ENCODE peak calls at places on chromosomes 16 and 17, in nine cellular contexts. B is kidney, X is cardiac muscle cell, C is omental fat pad, D is neural crest cell, N is cardiac fibroblast, R is AG09319, O is upper lobe of left lung, Y is ascending aorta. E is an unnamed sample.
A peak's percentile ranks its signal among the peaks of the same experiment; 100 is the strongest.

GRCh38 chr17:29642171-29642611 is 19.5 kb upstream of the CORO6 start:
- DNase-seq in C (no peak), D (no peak), B (no peak), Y (no peak), O (no peak), X (no peak), N (no peak), R (no peak), E (no peak)

GRCh38 chr17:27564463-27564862 is 66.5 kb upstream of the LGALS9 start:
- DNase-seq in R (no peak), O (no peak), X (no peak), D (no peak), C (no peak), Y (no peak), N (no peak), B (peak; percentile 11), E (no peak)

GRCh38 chr17:47789611-47790520 is 31.7 kb downstream of the OSBPL7 start:
- DNase-seq in X (peak; percentile 75), C (no peak), Y (no peak), D (peak; percentile 55), N (peak; percentile 54), B (peak; percentile 86), O (peak; percentile 92), R (no peak), E (peak; percentile 69)

GRCh38 chr16:3454093-3454492 is 10.6 kb downstream of the NAA60 start:
- DNase-seq in C (no peak), X (no peak), O (no peak), N (no peak), Y (no peak), R (no peak), B (no peak), D (no peak), E (no peak)

GRCh38 chr16:81633680-81634379 is 145.3 kb upstream of the PLCG2 start:
- DNase-seq in R (no peak), O (no peak), C (no peak), N (no peak), Y (no peak), B (no peak), D (no peak), X (no peak), E (no peak)

GRCh38 chr16:28061702-28062101 is 1.8 kb downstream of the GSG1L start:
- DNase-seq in N (no peak), O (no peak), D (no peak), Y (no peak), X (no peak), C (no peak), R (no peak), B (no peak), E (no peak)

GRCh38 chr16:56317998-56318912 is 107.1 kb downstream of the AMFR start:
- DNase-seq in X (peak; percentile 87), C (peak; percentile 83), D (peak; percentile 93), B (peak; percentile 92), R (peak; percentile 52), O (peak; percentile 90), N (peak; percentile 71), Y (peak; percentile 37), E (peak; percentile 85)

GRCh38 chr17:79078476-79079190 is 4.0 kb downstream of the ENGASE start:
- DNase-seq in Y (no peak), N (no peak), R (no peak), C (no peak), O (no peak), X (no peak), B (peak; percentile 49), D (no peak), E (no peak)

GRCh38 chr16:63592852-63593251 is 1529.0 kb downstream of the CDH11 start:
- DNase-seq in N (no peak), R (no peak), X (no peak), D (no peak), C (no peak), O (no peak), B (no peak), Y (no peak), E (no peak)

GRCh38 chr17:31533546-31534155 is 142.2 kb downstream of the RAB11FIP4 start:
- DNase-seq in C (peak; percentile 47), N (peak; percentile 77), D (peak; percentile 27), R (peak; percentile 30), X (peak; percentile 59), Y (no peak), B (peak; percentile 75), O (peak; percentile 53), E (no peak)

GRCh38 chr16:29990883-29991570 is 4.4 kb downstream of the HIRIP3 start:
- DNase-seq in C (no peak), O (peak; percentile 77), B (peak; percentile 72), R (no peak), N (no peak), Y (no peak), X (no peak), D (no peak), E (no peak)

GRCh38 chr16:24686678-24687077 is 42.8 kb upstream of the TNRC6A start:
- DNase-seq in B (no peak), D (peak; percentile 5), O (no peak), X (no peak), R (no peak), Y (no peak), C (no peak), N (no peak), E (no peak)

GRCh38 chr16:24688359-24688758 is 41.1 kb upstream of the TNRC6A start:
- DNase-seq in X (no peak), O (no peak), D (no peak), N (no peak), C (no peak), B (no peak), R (no peak), Y (no peak), E (no peak)

GRCh38 chr16:24692854-24693253 is 36.6 kb upstream of the TNRC6A start:
- DNase-seq in C (no peak), O (no peak), B (no peak), X (no peak), D (no peak), Y (no peak), N (no peak), R (no peak), E (no peak)

GRCh38 chr16:24685539-24686432 is 43.7 kb upstream of the TNRC6A start:
- DNase-seq in X (peak; percentile 38), C (no peak), R (peak; percentile 72), O (no peak), D (peak; percentile 33), N (peak; percentile 86), Y (peak; percentile 34), B (peak; percentile 81), E (peak; percentile 86)

DNA sequence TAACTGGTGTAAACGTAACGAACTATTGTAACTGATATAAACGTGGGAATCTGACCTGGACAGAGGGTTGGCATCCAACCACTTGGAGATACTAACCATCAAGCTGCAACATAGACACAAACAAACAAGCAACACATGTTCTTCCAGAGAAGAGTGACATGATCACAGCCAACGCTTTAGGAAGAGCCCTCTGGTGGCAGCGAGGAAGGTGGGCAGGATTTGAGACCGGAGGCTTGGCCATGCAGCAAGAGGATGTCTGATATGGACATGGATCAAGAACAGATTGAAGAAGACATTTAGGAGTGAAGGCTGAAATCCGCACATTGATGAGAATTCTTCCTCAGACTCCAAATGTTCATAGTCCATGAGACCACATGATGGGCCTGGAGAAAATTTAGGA is 40.3 kb upstream of the TNRC6A start:
- DNase-seq in C (no peak), N (peak; percentile 72), R (peak; percentile 24), X (peak; percentile 38), B (no peak), D (peak; percentile 30), O (no peak), Y (no peak), E (no peak)
- TF ChIP-seq CTCF in C (no peak), N (peak; percentile 88), R (peak; percentile 92), X (peak; percentile 82), B (peak; percentile 50), D (peak; percentile 64), O (no peak), Y (peak; percentile 37), E (no peak)

GRCh38 chr17:13757871-13758270 is 156.1 kb upstream of the HS3ST3A1 start:
- DNase-seq in Y (no peak), R (no peak), X (no peak), N (no peak), C (no peak), D (no peak), O (no peak), B (no peak), E (no peak)

GRCh38 chr17:13759936-13760335 is 158.2 kb upstream of the HS3ST3A1 start:
- DNase-seq in C (no peak), N (peak; percentile 8), Y (no peak), O (no peak), R (no peak), B (no peak), X (no peak), D (no peak), E (no peak)

GRCh38 chr17:13756763-13757162 is 155.0 kb upstream of the HS3ST3A1 start:
- DNase-seq in B (no peak), N (no peak), O (no peak), D (no peak), X (peak; percentile 45), R (no peak), C (no peak), Y (no peak), E (no peak)

GRCh38 chr17:13765701-13766100 is 164.0 kb upstream of the HS3ST3A1 start:
- DNase-seq in D (no peak), R (no peak), O (no peak), Y (no peak), N (no peak), C (no peak), B (no peak), X (peak; percentile 36), E (no peak)

DNA sequence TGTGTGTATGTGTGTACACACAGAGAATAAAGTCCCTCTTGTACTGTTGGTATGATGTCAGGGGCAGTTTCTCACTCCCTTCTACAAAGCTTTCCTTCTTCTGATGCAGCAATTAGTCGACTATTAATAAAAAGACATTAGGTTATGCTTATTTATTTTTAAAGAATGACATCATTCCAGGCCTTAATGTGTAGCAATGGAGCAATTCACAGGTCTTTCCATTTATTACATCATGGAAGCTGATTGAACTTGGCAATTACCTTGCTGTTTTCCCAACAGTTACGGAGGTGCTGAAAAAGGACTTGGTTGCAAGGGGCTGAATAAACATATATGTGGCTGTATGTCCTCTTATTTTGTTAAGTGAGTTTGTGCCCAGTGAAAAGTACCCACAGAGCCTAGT is 159.5 kb upstream of the HS3ST3A1 start:
- DNase-seq in R (no peak), O (no peak), B (no peak), D (no peak), N (no peak), Y (no peak), X (no peak), C (no peak), E (no peak)
- TF ChIP-seq CTCF in R (no peak), O (no peak), B (no peak), D (no peak), N (no peak), Y (no peak), X (no peak), C (no peak), E (no peak)

DNA sequence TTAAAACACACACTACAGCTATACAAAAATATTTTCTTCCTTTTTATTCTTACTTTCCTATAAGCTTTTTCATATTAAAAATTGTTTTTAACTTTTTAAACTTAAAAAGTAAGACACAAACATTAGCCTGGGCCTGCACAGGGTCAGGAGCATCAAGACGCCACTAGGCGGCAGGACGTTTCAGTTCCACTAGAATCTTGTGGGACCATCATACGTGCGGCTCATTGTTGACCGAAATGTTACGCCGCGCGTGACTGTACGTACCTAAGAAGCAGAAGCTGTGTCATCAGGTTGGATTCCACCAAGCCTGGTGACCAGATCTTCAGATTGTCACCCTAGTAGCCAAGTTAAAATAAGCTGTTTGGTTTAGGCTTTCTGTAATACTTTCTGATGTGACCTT is 47.1 kb downstream of the USP10 start:
- DNase-seq in Y (no peak), B (no peak), C (no peak), N (peak; percentile 18), D (no peak), O (no peak), R (no peak), X (no peak), E (no peak)
- TF ChIP-seq CTCF in Y (no peak), B (no peak), C (no peak), N (peak; percentile 42), D (peak; percentile 54), O (no peak), R (peak; percentile 22), X (peak; percentile 24), E (no peak)

GRCh38 chr16:31460582-31461002 is 1.3 kb downstream of the ARMC5 start:
- DNase-seq in C (no peak), R (peak; percentile 80), Y (no peak), D (no peak), X (no peak), O (no peak), N (peak; percentile 74), B (peak; percentile 68), E (no peak)
- TF ChIP-seq CTCF in C (no peak), R (peak; percentile 83), Y (peak; percentile 52), D (peak; percentile 73), X (peak; percentile 76), O (peak; percentile 27), N (peak; percentile 73), B (peak; percentile 57), E (peak; percentile 42)

E was measured in coronary artery.